ENCODE peak calls at places on chromosomes 16 and 17, in eight cellular contexts. One of them, this sample, is unnamed.

GRCh38 chr16:46906360-46907060 is 22.3 kb downstream of the GPT2 start:
- DNase-seq in IMR-90: no peak
- DNase-seq in body of pancreas: no peak
- DNase-seq in sigmoid colon: no peak
- DNase-seq in cardiac muscle cell: no peak
- DNase-seq in uterus: no peak
- DNase-seq in astrocyte of the spinal cord: no peak
- DNase-seq in fibroblast of pulmonary artery: no peak
- DNase-seq in this sample: no peak

GRCh38 chr17:31598921-31599571 is 207.6 kb downstream of the RAB11FIP4 start:
- DNase-seq in sigmoid colon: no peak
- DNase-seq in astrocyte of the spinal cord: no peak
- DNase-seq in IMR-90: no peak
- DNase-seq in uterus: no peak
- DNase-seq in cardiac muscle cell: no peak
- DNase-seq in body of pancreas: peak
- DNase-seq in fibroblast of pulmonary artery: no peak
- DNase-seq in this sample: no peak

GRCh38 chr16:69619514-69619913 is 53.7 kb downstream of the NFAT5 start:
- DNase-seq in fibroblast of pulmonary artery: peak
- DNase-seq in body of pancreas: no peak
- DNase-seq in cardiac muscle cell: peak
- DNase-seq in uterus: no peak
- DNase-seq in IMR-90: no peak
- DNase-seq in astrocyte of the spinal cord: no peak
- DNase-seq in sigmoid colon: no peak
- DNase-seq in this sample: no peak

GRCh38 chr17:77434136-77435114 is 293.7 kb downstream of the SEC14L1 start:
- DNase-seq in body of pancreas: no peak
- DNase-seq in astrocyte of the spinal cord: no peak
- DNase-seq in cardiac muscle cell: no peak
- DNase-seq in fibroblast of pulmonary artery: no peak
- DNase-seq in sigmoid colon: no peak
- DNase-seq in IMR-90: no peak
- DNase-seq in uterus: no peak
- DNase-seq in this sample: no peak

GRCh38 chr17:68711858-68712257 is 110.7 kb upstream of the FAM20A start:
- DNase-seq in cardiac muscle cell: peak
- DNase-seq in astrocyte of the spinal cord: no peak
- DNase-seq in body of pancreas: no peak
- DNase-seq in fibroblast of pulmonary artery: peak
- DNase-seq in uterus: no peak
- DNase-seq in sigmoid colon: no peak
- DNase-seq in IMR-90: peak
- DNase-seq in this sample: no peak

GRCh38 chr17:76556759-76557367 is 17.0 kb downstream of the PRCD start:
- DNase-seq in cardiac muscle cell: peak
- DNase-seq in IMR-90: peak
- DNase-seq in fibroblast of pulmonary artery: peak
- DNase-seq in sigmoid colon: no peak
- DNase-seq in uterus: no peak
- DNase-seq in body of pancreas: peak
- DNase-seq in astrocyte of the spinal cord: no peak
- DNase-seq in this sample: no peak

GRCh38 chr17:19713901-19714361 is 2.5 kb downstream of the SLC47A2 start:
- DNase-seq in body of pancreas: no peak
- DNase-seq in IMR-90: no peak
- DNase-seq in sigmoid colon: peak
- DNase-seq in fibroblast of pulmonary artery: no peak
- DNase-seq in cardiac muscle cell: no peak
- DNase-seq in astrocyte of the spinal cord: no peak
- DNase-seq in uterus: no peak
- DNase-seq in this sample: no peak

GRCh38 chr17:43943769-43944418 is 1.6 kb upstream of the PPY start:
- DNase-seq in body of pancreas: peak
- DNase-seq in sigmoid colon: peak
- DNase-seq in uterus: peak
- DNase-seq in IMR-90: peak
- DNase-seq in astrocyte of the spinal cord: peak
- DNase-seq in cardiac muscle cell: peak
- DNase-seq in fibroblast of pulmonary artery: peak
- DNase-seq in this sample: no peak

GRCh38 chr17:79918581-79919163 is 79.4 kb upstream of the CBX4 start:
- DNase-seq in sigmoid colon: no peak
- DNase-seq in fibroblast of pulmonary artery: no peak
- DNase-seq in uterus: no peak
- DNase-seq in body of pancreas: no peak
- DNase-seq in cardiac muscle cell: no peak
- DNase-seq in astrocyte of the spinal cord: no peak
- DNase-seq in IMR-90: no peak
- DNase-seq in this sample: no peak

GRCh38 chr16:1481906-1482835 is 6.6 kb downstream of the PTX4 start:
- DNase-seq in body of pancreas: no peak
- DNase-seq in astrocyte of the spinal cord: peak
- DNase-seq in uterus: no peak
- DNase-seq in sigmoid colon: no peak
- DNase-seq in fibroblast of pulmonary artery: no peak
- DNase-seq in cardiac muscle cell: no peak
- DNase-seq in IMR-90: peak
- DNase-seq in this sample: no peak

GRCh38 chr16:11792404-11793260 is 4.4 kb downstream of the ZC3H7A start:
- DNase-seq in IMR-90: no peak
- DNase-seq in uterus: no peak
- DNase-seq in sigmoid colon: no peak
- DNase-seq in astrocyte of the spinal cord: no peak
- DNase-seq in body of pancreas: peak
- DNase-seq in fibroblast of pulmonary artery: no peak
- DNase-seq in cardiac muscle cell: no peak
- DNase-seq in this sample: no peak

GRCh38 chr17:15782809-15783208 is 50.7 kb downstream of the TBC1D26 start:
- DNase-seq in body of pancreas: peak
- DNase-seq in sigmoid colon: peak
- DNase-seq in cardiac muscle cell: peak
- DNase-seq in IMR-90: no peak
- DNase-seq in fibroblast of pulmonary artery: peak
- DNase-seq in astrocyte of the spinal cord: peak
- DNase-seq in uterus: peak
- DNase-seq in this sample: no peak

DNA sequence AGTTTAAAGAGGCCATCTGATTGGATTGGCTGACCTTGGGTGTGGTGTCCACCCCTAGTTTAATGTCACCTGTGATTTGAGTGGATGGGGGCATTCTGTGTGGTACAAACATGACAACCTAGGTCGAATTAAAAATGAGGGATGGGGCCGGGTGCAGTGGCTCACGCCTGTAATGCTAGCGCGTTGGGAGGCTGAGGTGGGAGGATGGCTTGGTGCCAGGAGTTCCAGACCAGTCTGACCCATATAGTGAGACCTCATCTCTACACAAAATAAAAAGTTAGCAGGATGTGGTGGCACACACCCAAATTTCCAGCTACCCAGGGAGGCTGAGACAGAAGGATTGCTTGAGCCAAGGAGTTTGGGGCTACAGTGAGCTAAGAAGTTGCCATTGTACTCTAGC is 14.4 kb downstream of the CNTROB start:
- DNase-seq in IMR-90: no peak
- DNase-seq in uterus: no peak
- DNase-seq in astrocyte of the spinal cord: no peak
- DNase-seq in fibroblast of pulmonary artery: no peak
- DNase-seq in body of pancreas: no peak
- DNase-seq in cardiac muscle cell: no peak
- DNase-seq in sigmoid colon: no peak
- DNase-seq in this sample: no peak
- H3K4me3 ChIP-seq in IMR-90: no peak
- H3K4me3 ChIP-seq in uterus: no peak
- H3K4me3 ChIP-seq in astrocyte of the spinal cord: no peak
- H3K4me3 ChIP-seq in fibroblast of pulmonary artery: no peak
- H3K4me3 ChIP-seq in body of pancreas: no peak
- H3K4me3 ChIP-seq in cardiac muscle cell: no peak
- H3K4me3 ChIP-seq in sigmoid colon: no peak
- H3K4me3 ChIP-seq in this sample: no peak

DNA sequence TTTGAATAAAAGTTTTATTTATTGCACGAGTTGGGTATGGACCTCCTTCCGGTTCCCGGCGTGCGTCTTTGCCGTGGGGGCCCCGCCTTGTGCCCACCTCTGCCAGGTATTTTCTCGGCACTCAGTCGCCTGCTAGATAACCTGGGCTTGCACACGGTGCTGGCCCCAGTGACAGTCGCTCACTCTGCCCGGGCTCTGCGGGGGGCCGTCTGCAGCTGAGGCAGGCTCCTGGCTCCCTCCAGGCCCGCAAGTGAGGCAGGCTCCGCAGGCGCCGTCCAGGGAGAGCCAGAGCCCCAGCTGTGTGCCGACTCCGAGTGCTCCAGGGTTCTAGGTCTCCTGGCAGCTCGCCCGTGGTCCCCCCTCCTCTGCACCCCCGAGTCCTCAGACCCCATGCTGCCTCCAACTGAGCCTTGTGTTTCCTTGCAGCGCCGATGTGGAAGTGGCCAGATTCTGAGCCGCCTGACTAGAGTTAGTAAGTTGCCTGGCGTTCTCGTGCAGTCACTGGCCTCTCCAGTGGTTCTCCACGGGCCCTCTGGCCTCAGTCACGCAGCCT is 54.7 kb upstream of the PVALEF start:
- DNase-seq in fibroblast of pulmonary artery: no peak
- DNase-seq in body of pancreas: peak
- DNase-seq in IMR-90: no peak
- DNase-seq in cardiac muscle cell: no peak
- DNase-seq in sigmoid colon: no peak
- DNase-seq in astrocyte of the spinal cord: no peak
- DNase-seq in uterus: no peak
- DNase-seq in this sample: no peak
- TF ChIP-seq CTCF in fibroblast of pulmonary artery: no peak
- TF ChIP-seq CTCF in body of pancreas: no peak
- TF ChIP-seq CTCF in IMR-90: no peak
- TF ChIP-seq CTCF in cardiac muscle cell: no peak
- TF ChIP-seq CTCF in sigmoid colon: no peak
- TF ChIP-seq CTCF in astrocyte of the spinal cord: no peak
- TF ChIP-seq CTCF in uterus: no peak
- TF ChIP-seq CTCF in this sample: no peak

DNA sequence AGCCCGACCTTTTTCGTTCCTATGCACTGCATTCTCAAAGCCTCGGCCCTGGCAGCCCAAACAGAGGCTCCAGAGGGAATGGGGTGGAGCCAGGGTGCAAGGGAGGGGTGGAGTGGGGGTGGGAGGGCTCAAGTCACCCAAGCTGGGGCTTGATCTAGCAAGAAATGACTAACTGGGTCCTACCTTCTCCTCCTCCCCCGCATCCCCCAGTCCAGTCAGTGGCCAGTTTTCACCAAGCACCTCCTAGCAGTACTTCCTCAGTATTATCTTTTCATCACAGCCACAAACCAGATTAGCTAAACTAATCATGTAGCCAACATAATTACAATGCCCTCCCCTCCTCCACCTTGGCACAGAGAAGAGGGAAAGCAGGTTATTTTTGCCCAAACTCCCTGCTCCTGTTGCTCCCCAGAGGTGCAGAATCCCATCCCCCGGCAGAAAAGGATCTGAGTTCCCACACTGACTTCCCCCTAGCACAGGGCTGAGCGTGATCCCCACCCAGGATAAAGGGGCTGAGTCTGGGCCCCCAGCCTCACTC is 2.2 kb downstream of the JUP start:
- DNase-seq in fibroblast of pulmonary artery: peak
- DNase-seq in uterus: peak
- DNase-seq in cardiac muscle cell: peak
- DNase-seq in body of pancreas: peak
- DNase-seq in IMR-90: peak
- DNase-seq in astrocyte of the spinal cord: no peak
- DNase-seq in sigmoid colon: no peak
- DNase-seq in this sample: no peak
- H3K4me3 ChIP-seq in fibroblast of pulmonary artery: peak
- H3K4me3 ChIP-seq in uterus: no peak
- H3K4me3 ChIP-seq in cardiac muscle cell: peak
- H3K4me3 ChIP-seq in body of pancreas: no peak
- H3K4me3 ChIP-seq in IMR-90: peak
- H3K4me3 ChIP-seq in astrocyte of the spinal cord: peak
- H3K4me3 ChIP-seq in sigmoid colon: peak
- H3K4me3 ChIP-seq in this sample: peak

GRCh38 chr16:19115148-19116021 is 1.6 kb downstream of the ITPRIPL2 start:
- DNase-seq in fibroblast of pulmonary artery: no peak
- DNase-seq in sigmoid colon: no peak
- DNase-seq in astrocyte of the spinal cord: no peak
- DNase-seq in body of pancreas: no peak
- DNase-seq in uterus: no peak
- DNase-seq in IMR-90: no peak
- DNase-seq in cardiac muscle cell: no peak
- DNase-seq in this sample: no peak
- TF ChIP-seq CTCF in fibroblast of pulmonary artery: peak
- TF ChIP-seq CTCF in sigmoid colon: peak
- TF ChIP-seq CTCF in astrocyte of the spinal cord: peak
- TF ChIP-seq CTCF in body of pancreas: no peak
- TF ChIP-seq CTCF in uterus: no peak
- TF ChIP-seq CTCF in IMR-90: peak
- TF ChIP-seq CTCF in cardiac muscle cell: peak
- TF ChIP-seq CTCF in this sample: peak

GRCh38 chr16:30459456-30459855 is 13.1 kb upstream of the ITGAL start:
- DNase-seq in body of pancreas: no peak
- DNase-seq in fibroblast of pulmonary artery: no peak
- DNase-seq in IMR-90: no peak
- DNase-seq in astrocyte of the spinal cord: no peak
- DNase-seq in sigmoid colon: no peak
- DNase-seq in cardiac muscle cell: no peak
- DNase-seq in uterus: no peak
- DNase-seq in this sample: no peak
- H3K4me3 ChIP-seq in body of pancreas: no peak
- H3K4me3 ChIP-seq in fibroblast of pulmonary artery: no peak
- H3K4me3 ChIP-seq in IMR-90: no peak
- H3K4me3 ChIP-seq in astrocyte of the spinal cord: no peak
- H3K4me3 ChIP-seq in sigmoid colon: no peak
- H3K4me3 ChIP-seq in cardiac muscle cell: no peak
- H3K4me3 ChIP-seq in uterus: no peak
- H3K4me3 ChIP-seq in this sample: no peak

GRCh38 chr17:57201481-57201880 is 54.8 kb upstream of the MSI2 start:
- DNase-seq in uterus: no peak
- DNase-seq in astrocyte of the spinal cord: no peak
- DNase-seq in sigmoid colon: no peak
- DNase-seq in body of pancreas: no peak
- DNase-seq in cardiac muscle cell: no peak
- DNase-seq in fibroblast of pulmonary artery: no peak
- DNase-seq in IMR-90: no peak
- DNase-seq in this sample: no peak
- TF ChIP-seq CTCF in uterus: no peak
- TF ChIP-seq CTCF in astrocyte of the spinal cord: no peak
- TF ChIP-seq CTCF in sigmoid colon: no peak
- TF ChIP-seq CTCF in body of pancreas: no peak
- TF ChIP-seq CTCF in cardiac muscle cell: no peak
- TF ChIP-seq CTCF in fibroblast of pulmonary artery: no peak
- TF ChIP-seq CTCF in IMR-90: no peak
- TF ChIP-seq CTCF in this sample: no peak

DNA sequence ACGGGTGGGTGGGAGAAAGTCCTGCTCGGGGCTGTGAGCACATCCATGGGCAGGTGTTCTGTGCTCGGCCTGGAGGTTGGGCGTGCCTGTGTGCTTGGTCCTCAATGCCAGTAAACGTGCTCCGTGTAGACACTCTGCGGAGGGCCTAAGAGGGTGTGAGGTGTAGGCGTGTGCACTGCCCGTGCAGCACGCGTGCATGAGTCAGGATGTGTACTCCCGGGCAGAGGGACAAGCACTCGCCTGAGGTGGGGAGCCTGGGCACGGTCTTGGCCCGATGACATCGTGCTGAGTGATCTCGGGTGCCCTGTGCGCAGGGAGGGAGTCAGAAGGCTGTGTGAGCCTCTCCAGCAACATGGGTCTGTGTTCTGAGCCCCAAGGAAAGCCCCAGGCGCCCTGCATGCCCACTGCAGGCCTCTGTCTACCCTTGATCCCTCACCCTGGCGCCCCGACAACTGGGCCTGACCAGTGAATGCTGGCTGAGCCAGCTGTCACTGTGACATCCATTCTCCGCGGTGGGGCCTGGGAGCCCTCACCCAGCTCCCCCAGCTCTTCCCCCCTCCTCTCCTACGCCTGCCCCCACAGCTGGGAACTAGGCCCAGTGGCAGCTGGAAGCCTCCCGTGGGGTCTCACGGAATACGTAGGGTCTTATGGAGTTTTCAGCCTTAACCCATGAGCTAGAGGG is 23.5 kb upstream of the NXPH3 start:
- DNase-seq in cardiac muscle cell: no peak
- DNase-seq in IMR-90: peak
- DNase-seq in body of pancreas: no peak
- DNase-seq in astrocyte of the spinal cord: no peak
- DNase-seq in sigmoid colon: no peak
- DNase-seq in fibroblast of pulmonary artery: no peak
- DNase-seq in uterus: no peak
- DNase-seq in this sample: no peak
- H3K4me3 ChIP-seq in cardiac muscle cell: no peak
- H3K4me3 ChIP-seq in IMR-90: no peak
- H3K4me3 ChIP-seq in body of pancreas: no peak
- H3K4me3 ChIP-seq in astrocyte of the spinal cord: no peak
- H3K4me3 ChIP-seq in sigmoid colon: no peak
- H3K4me3 ChIP-seq in fibroblast of pulmonary artery: no peak
- H3K4me3 ChIP-seq in uterus: no peak
- H3K4me3 ChIP-seq in this sample: no peak

This sample was measured in epithelial cell of proximal tubule.